ENCODE peak calls at places on chromosomes 5 and 9, in six cellular contexts. One of them, this sample, is unnamed.

GRCh38 chr5:54756796-54757402 is 228.5 kb downstream of the ESM1 start:
- DNase-seq in CD8-positive, alpha-beta memory T cell: no peak
- DNase-seq in fibroblast of lung: no peak
- DNase-seq in GM23248: peak; percentile 72
- DNase-seq in OCI-LY7: no peak
- DNase-seq in A549: no peak
- DNase-seq in this sample: no peak

GRCh38 chr5:109907751-109908150 is 218.0 kb downstream of the MAN2A1 start:
- DNase-seq in CD8-positive, alpha-beta memory T cell: no peak
- DNase-seq in OCI-LY7: no peak
- DNase-seq in A549: no peak
- DNase-seq in fibroblast of lung: peak; percentile 43
- DNase-seq in GM23248: peak; percentile 79
- DNase-seq in this sample: peak; percentile 64

GRCh38 chr5:167208911-167209310 is 1082.5 kb upstream of the WWC1 start:
- DNase-seq in OCI-LY7: no peak
- DNase-seq in A549: no peak
- DNase-seq in GM23248: no peak
- DNase-seq in CD8-positive, alpha-beta memory T cell: no peak
- DNase-seq in fibroblast of lung: no peak
- DNase-seq in this sample: peak; percentile 40

GRCh38 chr5:164504141-164504772 is 998.8 kb downstream of the MAT2B start:
- DNase-seq in OCI-LY7: peak; percentile 55
- DNase-seq in A549: peak; percentile 8
- DNase-seq in CD8-positive, alpha-beta memory T cell: no peak
- DNase-seq in GM23248: peak; percentile 62
- DNase-seq in fibroblast of lung: peak; percentile 82
- DNase-seq in this sample: peak; percentile 17

GRCh38 chr5:116532762-116533525 is 41.7 kb downstream of the SEMA6A start:
- DNase-seq in OCI-LY7: no peak
- DNase-seq in fibroblast of lung: no peak
- DNase-seq in A549: no peak
- DNase-seq in GM23248: no peak
- DNase-seq in CD8-positive, alpha-beta memory T cell: no peak
- DNase-seq in this sample: peak; percentile 71

GRCh38 chr5:124461857-124462423 is 284.5 kb downstream of the ZNF608 start:
- DNase-seq in OCI-LY7: peak; percentile 21
- DNase-seq in A549: no peak
- DNase-seq in GM23248: no peak
- DNase-seq in fibroblast of lung: no peak
- DNase-seq in CD8-positive, alpha-beta memory T cell: no peak
- DNase-seq in this sample: no peak

GRCh38 chr9:17219261-17219660 is 84.4 kb downstream of the CNTLN start:
- DNase-seq in GM23248: peak; percentile 27
- DNase-seq in CD8-positive, alpha-beta memory T cell: no peak
- DNase-seq in fibroblast of lung: peak; percentile 33
- DNase-seq in A549: peak; percentile 2
- DNase-seq in OCI-LY7: no peak
- DNase-seq in this sample: no peak

GRCh38 chr9:72839140-72839539 is 113.7 kb downstream of the ALDH1A1 start:
- DNase-seq in CD8-positive, alpha-beta memory T cell: no peak
- DNase-seq in A549: no peak
- DNase-seq in GM23248: no peak
- DNase-seq in OCI-LY7: no peak
- DNase-seq in fibroblast of lung: peak; percentile 3
- DNase-seq in this sample: no peak

GRCh38 chr9:77218612-77219011 is 41.3 kb downstream of the VPS13A start:
- DNase-seq in CD8-positive, alpha-beta memory T cell: no peak
- DNase-seq in GM23248: peak; percentile 82
- DNase-seq in OCI-LY7: no peak
- DNase-seq in A549: no peak
- DNase-seq in fibroblast of lung: peak; percentile 77
- DNase-seq in this sample: no peak

GRCh38 chr9:100485196-100485595 is 12.2 kb downstream of the TMEFF1 start:
- DNase-seq in fibroblast of lung: no peak
- DNase-seq in A549: no peak
- DNase-seq in GM23248: no peak
- DNase-seq in CD8-positive, alpha-beta memory T cell: no peak
- DNase-seq in OCI-LY7: no peak
- DNase-seq in this sample: no peak

GRCh38 chr5:55749387-55749786 is 11.5 kb downstream of the DDX4 start:
- DNase-seq in GM23248: no peak
- DNase-seq in OCI-LY7: no peak
- DNase-seq in fibroblast of lung: no peak
- DNase-seq in CD8-positive, alpha-beta memory T cell: no peak
- DNase-seq in A549: no peak
- DNase-seq in this sample: no peak

GRCh38 chr9:124344291-124345050 is 70.8 kb downstream of the PSMB7 start:
- DNase-seq in GM23248: no peak
- DNase-seq in A549: no peak
- DNase-seq in OCI-LY7: no peak
- DNase-seq in CD8-positive, alpha-beta memory T cell: no peak
- DNase-seq in fibroblast of lung: no peak
- DNase-seq in this sample: peak; percentile 41

GRCh38 chr5:140725799-140726471 is 25.7 kb downstream of the ZMAT2 start:
- DNase-seq in fibroblast of lung: peak; percentile 89
- DNase-seq in A549: peak; percentile 90
- DNase-seq in CD8-positive, alpha-beta memory T cell: peak; percentile 52
- DNase-seq in GM23248: peak; percentile 95
- DNase-seq in OCI-LY7: no peak
- DNase-seq in this sample: peak; percentile 52

GRCh38 chr5:107743357-107744000 is 72.7 kb upstream of the EFNA5 start:
- DNase-seq in CD8-positive, alpha-beta memory T cell: no peak
- DNase-seq in OCI-LY7: no peak
- DNase-seq in fibroblast of lung: peak; percentile 28
- DNase-seq in A549: peak; percentile 6
- DNase-seq in GM23248: peak; percentile 75
- DNase-seq in this sample: peak; percentile 34

GRCh38 chr5:142466195-142466951 is 141.6 kb upstream of the SPRY4 start:
- DNase-seq in CD8-positive, alpha-beta memory T cell: no peak
- DNase-seq in OCI-LY7: no peak
- DNase-seq in GM23248: peak; percentile 76
- DNase-seq in fibroblast of lung: peak; percentile 49
- DNase-seq in A549: no peak
- DNase-seq in this sample: peak; percentile 61

DNA sequence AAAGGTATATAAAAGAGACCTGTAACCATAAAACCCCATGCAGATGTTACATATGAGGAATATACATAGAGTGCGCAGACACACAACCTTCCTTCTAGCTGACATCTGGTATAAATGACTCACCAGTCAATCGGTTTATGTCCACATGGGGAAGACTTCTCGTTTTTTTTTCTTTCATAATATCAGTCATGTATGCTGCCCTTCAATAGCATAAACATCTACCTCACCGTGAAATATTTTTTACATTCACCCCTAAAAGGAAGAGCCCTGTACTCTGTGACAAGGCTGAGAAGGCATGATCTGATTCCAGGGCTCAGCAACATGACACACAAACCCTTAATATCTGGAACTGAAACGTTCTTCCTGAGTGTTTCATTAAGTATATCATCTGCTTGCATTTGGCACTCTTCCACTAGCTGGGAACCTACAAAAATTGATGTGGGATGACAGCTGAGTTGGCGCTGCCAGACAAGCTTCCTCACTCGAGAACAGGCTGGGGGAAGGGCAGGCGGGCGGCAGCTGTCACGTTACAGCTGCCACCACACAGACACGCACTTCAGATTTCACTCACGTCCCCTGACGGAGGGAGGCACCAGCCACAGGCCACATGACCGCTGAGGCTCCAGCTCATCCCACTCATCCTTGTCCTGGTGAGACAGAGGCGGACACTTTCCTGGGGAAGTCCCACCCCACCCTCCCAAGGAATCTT is 74.2 kb downstream of the SHB start:
- DNase-seq in GM23248: peak; percentile 92
- DNase-seq in fibroblast of lung: peak; percentile 95
- DNase-seq in A549: no peak
- DNase-seq in OCI-LY7: no peak
- DNase-seq in CD8-positive, alpha-beta memory T cell: no peak
- DNase-seq in this sample: peak; percentile 98
- H3K27ac ChIP-seq in GM23248: peak overlapping the region; percentile 92
- H3K27ac ChIP-seq in fibroblast of lung: peak overlapping the region; percentile 90
- H3K27ac ChIP-seq in A549: no peak overlapping the region
- H3K27ac ChIP-seq in OCI-LY7: no peak overlapping the region
- H3K27ac ChIP-seq in CD8-positive, alpha-beta memory T cell: no peak overlapping the region
- H3K27ac ChIP-seq in this sample: peak overlapping the region; percentile 91

DNA sequence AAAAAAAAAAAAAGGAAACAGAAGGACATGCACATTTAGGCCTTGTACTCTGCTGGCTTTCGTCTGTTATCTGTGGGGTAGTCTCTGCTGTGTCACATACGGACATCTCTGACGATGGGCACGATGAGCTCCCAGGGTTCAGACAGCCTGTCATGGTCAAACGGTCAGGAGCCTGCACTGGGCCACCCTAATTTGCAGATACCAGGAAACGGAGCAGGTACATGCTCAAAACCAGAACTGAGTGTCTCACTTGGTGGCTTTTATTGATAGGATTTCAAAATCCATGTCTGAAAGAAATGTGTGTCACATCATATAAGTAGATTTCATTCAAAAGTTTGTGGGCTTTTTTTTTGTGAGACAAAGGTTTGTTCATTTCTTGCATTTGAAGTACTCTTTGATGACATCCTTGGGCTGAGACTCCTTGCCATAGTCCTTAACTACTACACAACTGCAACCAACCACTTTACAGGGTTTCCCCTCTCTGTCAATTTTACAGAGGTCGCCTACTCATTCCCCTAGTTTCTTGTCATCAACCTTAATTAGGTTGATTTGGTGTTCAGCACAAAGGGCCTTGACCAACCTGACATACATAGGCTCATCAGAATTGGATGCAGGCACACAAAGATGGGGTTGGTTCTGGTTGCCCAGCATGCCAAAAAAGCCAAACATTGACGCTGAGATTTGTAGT is 9.0 kb downstream of the CKMT2 start:
- DNase-seq in fibroblast of lung: no peak
- DNase-seq in A549: no peak
- DNase-seq in CD8-positive, alpha-beta memory T cell: no peak
- DNase-seq in OCI-LY7: no peak
- DNase-seq in GM23248: no peak
- DNase-seq in this sample: no peak
- H3K4me1 ChIP-seq in fibroblast of lung: no peaks in the 10 kb centered on the region
- H3K4me1 ChIP-seq in A549: peaks cover 20% of the 10 kb centered on the region
- H3K4me1 ChIP-seq in CD8-positive, alpha-beta memory T cell: no peaks in the 10 kb centered on the region
- H3K4me1 ChIP-seq in OCI-LY7: no peaks in the 10 kb centered on the region
- H3K4me1 ChIP-seq in GM23248: no peaks in the 10 kb centered on the region
- H3K4me1 ChIP-seq in this sample: peaks cover 29% of the 10 kb centered on the region

GRCh38 chr9:86500667-86501435 is 146.6 kb upstream of the TUT7 start:
- DNase-seq in fibroblast of lung: peak; percentile 95
- DNase-seq in GM23248: peak; percentile 91
- DNase-seq in OCI-LY7: no peak
- DNase-seq in CD8-positive, alpha-beta memory T cell: no peak
- DNase-seq in A549: no peak
- DNase-seq in this sample: no peak
- H3K27ac ChIP-seq in fibroblast of lung: peak overlapping the region; percentile 60
- H3K27ac ChIP-seq in GM23248: peak overlapping the region; percentile 87
- H3K27ac ChIP-seq in OCI-LY7: no peak overlapping the region
- H3K27ac ChIP-seq in CD8-positive, alpha-beta memory T cell: no peak overlapping the region
- H3K27ac ChIP-seq in A549: no peak overlapping the region
- H3K27ac ChIP-seq in this sample: peak overlapping the region; percentile 46

GRCh38 chr9:83259558-83259957 is 196.6 kb upstream of the RASEF start:
- DNase-seq in GM23248: no peak
- DNase-seq in A549: no peak
- DNase-seq in CD8-positive, alpha-beta memory T cell: no peak
- DNase-seq in OCI-LY7: no peak
- DNase-seq in fibroblast of lung: no peak
- DNase-seq in this sample: no peak
- H3K4me1 ChIP-seq in GM23248: no peaks in the 10 kb centered on the region
- H3K4me1 ChIP-seq in A549: no peaks in the 10 kb centered on the region
- H3K4me1 ChIP-seq in CD8-positive, alpha-beta memory T cell: no peaks in the 10 kb centered on the region
- H3K4me1 ChIP-seq in OCI-LY7: no peaks in the 10 kb centered on the region
- H3K4me1 ChIP-seq in fibroblast of lung: no peaks in the 10 kb centered on the region
- H3K4me1 ChIP-seq in this sample: no peaks in the 10 kb centered on the region

DNA sequence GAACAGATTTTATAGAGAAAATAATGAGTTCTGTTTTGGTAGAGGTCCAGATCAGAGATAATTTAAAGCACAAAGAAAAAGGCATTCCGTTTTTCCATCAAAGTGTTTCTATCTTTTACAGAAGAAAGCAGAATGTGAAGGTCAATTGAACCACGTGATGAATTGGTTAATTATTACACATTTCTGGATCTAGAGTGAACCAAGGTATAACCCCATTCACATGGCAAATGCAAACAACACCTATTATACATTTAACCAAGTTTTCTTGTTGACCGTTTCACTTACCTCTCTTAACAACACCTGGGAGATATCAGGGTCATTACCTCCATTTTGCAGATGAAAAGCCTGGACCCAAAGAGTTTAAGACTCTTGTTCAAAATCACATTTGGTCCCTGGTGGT is 34.9 kb upstream of the ZNF462 start:
- DNase-seq in GM23248: no peak
- DNase-seq in CD8-positive, alpha-beta memory T cell: no peak
- DNase-seq in fibroblast of lung: no peak
- DNase-seq in OCI-LY7: no peak
- DNase-seq in A549: no peak
- DNase-seq in this sample: no peak
- H3K27ac ChIP-seq in GM23248: no peak overlapping the region
- H3K27ac ChIP-seq in CD8-positive, alpha-beta memory T cell: no peak overlapping the region
- H3K27ac ChIP-seq in fibroblast of lung: no peak overlapping the region
- H3K27ac ChIP-seq in OCI-LY7: no peak overlapping the region
- H3K27ac ChIP-seq in A549: no peak overlapping the region
- H3K27ac ChIP-seq in this sample: no peak overlapping the region